ENCODE peak calls at places on chromosomes 1 and 21, in four cellular contexts. X, Q, D and C are unnamed samples.

GRCh38 chr1:7262611-7263010 is 477.4 kb downstream of the CAMTA1 start:
- DNase-seq in X (no peak), D (no peak), Q (no peak), C (no peak)

GRCh38 chr1:228668553-228669400 is 66.5 kb upstream of the RHOU start:
- DNase-seq in X (no peak), D (no peak), Q (no peak), C (no peak)

GRCh38 chr1:64195089-64195410 is 8.4 kb upstream of the UBE2U start:
- DNase-seq in X (no peak), D (no peak), Q (no peak), C (no peak)

GRCh38 chr21:45887788-45888187 is 93.8 kb upstream of the COL6A1 start:
- DNase-seq in X (no peak), D (no peak), Q (peak), C (no peak)

GRCh38 chr1:8370928-8371327 is 53.0 kb downstream of the SLC45A1 start:
- DNase-seq in D (no peak), X (no peak), Q (no peak), C (no peak)

GRCh38 chr1:43835141-43836021 is 98.2 kb upstream of the ARTN start:
- DNase-seq in D (peak), X (no peak), Q (peak), C (no peak)

GRCh38 chr1:8373547-8374270 is 55.8 kb downstream of the SLC45A1 start:
- DNase-seq in X (no peak), Q (no peak), D (no peak), C (no peak)

GRCh38 chr1:41862411-41863221 is 56.1 kb downstream of the HIVEP3 start:
- DNase-seq in D (no peak), Q (no peak), X (no peak), C (no peak)

GRCh38 chr1:182955596-182956588 is 2.9 kb upstream of the SHCBP1L start:
- DNase-seq in D (no peak), X (no peak), Q (no peak), C (no peak)

GRCh38 chr1:206878456-206878855 is 13.0 kb downstream of the IL20 start:
- DNase-seq in Q (no peak), X (no peak), D (peak), C (no peak)

GRCh38 chr1:29541641-29542040 is 305.3 kb downstream of the PTPRU start:
- DNase-seq in D (no peak), X (no peak), Q (no peak), C (no peak)

GRCh38 chr1:21816602-21817302 is 4.7 kb downstream of the LDLRAD2 start:
- DNase-seq in Q (no peak), D (no peak), X (no peak), C (peak)

GRCh38 chr21:42056468-42056867 is 14.6 kb upstream of the UMODL1 start:
- DNase-seq in X (no peak), D (no peak), Q (no peak), C (no peak)

GRCh38 chr1:209549384-209550001 is 34.0 kb upstream of the CAMK1G start:
- DNase-seq in Q (peak), D (peak), X (peak), C (no peak)

GRCh38 chr1:77511440-77511840 is 171.0 kb downstream of the ZZZ3 start:
- DNase-seq in Q (no peak), D (no peak), X (no peak), C (no peak)

GRCh38 chr1:156481527-156481926 is 19.0 kb downstream of the MEF2D start:
- DNase-seq in Q (no peak), D (no peak), X (no peak), C (no peak)

GRCh38 chr1:151164732-151165280 is 896 bp downstream of the LYSMD1 start:
- DNase-seq in X (no peak), D (no peak), Q (no peak), C (peak)

GRCh38 chr1:156151093-156151688 is 2.2 kb upstream of the SEMA4A start:
- DNase-seq in Q (no peak), X (no peak), D (no peak), C (no peak)

GRCh38 chr1:109757936-109758786 is 5.6 kb downstream of the EPS8L3 start:
- DNase-seq in Q (no peak), D (no peak), X (no peak), C (no peak)

GRCh38 chr1:5830771-5831599 is 161.2 kb downstream of the NPHP4 start:
- DNase-seq in Q (peak), X (peak), D (peak), C (no peak)

GRCh38 chr21:14084068-14084501 is 126.7 kb downstream of the LIPI start:
- DNase-seq in D (no peak), X (no peak), Q (no peak), C (no peak)

GRCh38 chr1:3192825-3193224 is 123.8 kb downstream of the PRDM16 start:
- DNase-seq in X (no peak), D (no peak), Q (no peak), C (peak)

GRCh38 chr1:193457676-193458075 is 271.3 kb upstream of the B3GALT2 start:
- DNase-seq in X (no peak), Q (no peak), D (no peak), C (no peak)

GRCh38 chr21:37565530-37566223 is 199.1 kb downstream of the DYRK1A start:
- DNase-seq in D (no peak), X (no peak), Q (no peak), C (peak)

GRCh38 chr1:107748529-107748928 is 216.5 kb downstream of the VAV3 start:
- DNase-seq in Q (peak), D (no peak), X (no peak), C (peak)

GRCh38 chr21:40204956-40205355 is 337.7 kb downstream of the PCP4 start:
- DNase-seq in Q (no peak), D (no peak), X (no peak), C (no peak)

GRCh38 chr1:223771469-223771813 is 59.1 kb downstream of the CAPN2 start:
- DNase-seq in Q (no peak), D (no peak), X (no peak), C (no peak)

GRCh38 chr21:36695283-36695634 is 3.7 kb upstream of the SIM2 start:
- DNase-seq in X (no peak), Q (no peak), D (no peak), C (no peak)

GRCh38 chr1:20008391-20008841 is 29.0 kb upstream of the PLA2G2A start:
- DNase-seq in X (no peak), Q (no peak), D (peak), C (no peak)

GRCh38 chr1:174789399-174789798 is 210.3 kb upstream of the CACYBP start:
- DNase-seq in X (no peak), D (no peak), Q (no peak), C (no peak)

GRCh38 chr1:181113061-181113695 is 24.7 kb downstream of the IER5 start:
- DNase-seq in X (no peak), D (peak), Q (peak), C (peak)

DNA sequence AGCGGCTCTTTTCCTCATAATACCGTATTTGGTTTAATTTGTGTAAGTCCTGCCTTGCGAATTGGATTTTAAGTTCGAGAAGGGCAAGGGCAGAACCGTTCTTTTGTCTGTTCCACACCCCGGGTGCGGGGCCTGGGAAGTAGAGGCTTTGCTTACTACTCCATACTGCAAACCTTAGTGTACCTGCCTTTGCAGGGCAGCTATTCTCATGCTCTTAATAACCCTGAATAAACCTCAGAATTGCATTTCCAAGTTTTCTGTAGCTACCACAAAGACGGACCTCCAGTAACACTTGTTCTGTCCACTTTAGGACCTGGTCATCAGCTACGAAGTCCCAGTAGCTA is 657 bp upstream of the HNRNPU start:
- DNase-seq in X (peak), D (no peak), Q (peak), C (peak)
- TF ChIP-seq FOXJ3 in X (no peak), D (no peak), Q (no peak), C (no peak)

DNA sequence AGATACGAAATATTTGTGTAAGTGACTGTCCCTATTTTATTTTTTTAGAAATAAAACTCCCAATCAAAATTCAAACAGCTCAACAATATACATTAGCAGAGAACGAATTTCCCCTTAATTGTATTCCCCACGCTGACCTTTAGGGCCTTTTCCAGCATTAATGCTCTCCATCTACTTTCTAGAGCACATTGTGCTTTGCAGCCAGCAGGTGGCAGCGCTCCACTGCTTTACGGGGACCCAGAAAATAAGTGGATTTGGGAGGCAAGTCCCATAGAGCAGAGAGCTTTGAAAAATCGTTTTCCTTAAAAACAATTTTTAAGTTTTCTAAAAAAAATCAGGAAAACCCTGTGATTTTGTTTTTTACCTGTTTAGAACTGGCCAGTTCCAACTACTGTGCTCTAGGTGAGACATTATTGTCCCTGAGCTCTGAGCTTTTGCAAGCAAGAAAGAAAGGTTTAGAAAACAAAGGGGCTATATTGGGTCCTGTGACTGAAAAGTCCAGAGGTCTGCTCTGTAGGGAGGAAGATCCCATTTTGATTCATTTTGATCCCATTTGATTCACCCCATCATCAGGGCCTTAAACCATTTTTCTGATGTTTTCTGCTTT is 144.4 kb upstream of the ZNF644 start:
- DNase-seq in X (peak), Q (peak), D (peak), C (peak)
- TF ChIP-seq FOXJ3 in X (no peak), Q (no peak), D (no peak), C (no peak)

DNA sequence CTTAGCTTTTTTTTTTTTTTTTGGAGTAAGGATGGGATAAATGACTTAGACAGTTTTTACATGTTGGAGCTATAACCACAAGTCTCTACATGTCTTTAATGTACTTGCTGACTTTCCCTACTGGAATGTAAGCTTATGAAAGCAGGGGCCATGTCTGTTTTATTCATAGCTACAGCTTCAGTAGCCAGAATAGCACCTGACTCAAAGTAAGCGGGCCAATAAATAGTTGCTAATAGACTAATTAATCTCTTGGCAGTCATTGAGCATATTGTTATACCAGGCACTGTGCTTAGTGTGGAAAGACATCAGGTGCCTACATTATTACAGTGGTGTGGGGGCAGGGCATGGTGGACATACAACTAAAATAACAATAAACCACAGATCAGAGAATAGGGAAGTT is 84.4 kb upstream of the HOOK1 start:
- DNase-seq in X (no peak), Q (no peak), D (no peak), C (no peak)
- TF ChIP-seq FOXJ3 in X (no peak), Q (no peak), D (no peak), C (no peak)

GRCh38 chr1:232096751-232097150 is 470.2 kb downstream of the DISC1 start:
- DNase-seq in D (no peak), X (no peak), Q (no peak), C (no peak)
- TF ChIP-seq FOXJ3 in D (no peak), X (no peak), Q (no peak), C (no peak)

DNA sequence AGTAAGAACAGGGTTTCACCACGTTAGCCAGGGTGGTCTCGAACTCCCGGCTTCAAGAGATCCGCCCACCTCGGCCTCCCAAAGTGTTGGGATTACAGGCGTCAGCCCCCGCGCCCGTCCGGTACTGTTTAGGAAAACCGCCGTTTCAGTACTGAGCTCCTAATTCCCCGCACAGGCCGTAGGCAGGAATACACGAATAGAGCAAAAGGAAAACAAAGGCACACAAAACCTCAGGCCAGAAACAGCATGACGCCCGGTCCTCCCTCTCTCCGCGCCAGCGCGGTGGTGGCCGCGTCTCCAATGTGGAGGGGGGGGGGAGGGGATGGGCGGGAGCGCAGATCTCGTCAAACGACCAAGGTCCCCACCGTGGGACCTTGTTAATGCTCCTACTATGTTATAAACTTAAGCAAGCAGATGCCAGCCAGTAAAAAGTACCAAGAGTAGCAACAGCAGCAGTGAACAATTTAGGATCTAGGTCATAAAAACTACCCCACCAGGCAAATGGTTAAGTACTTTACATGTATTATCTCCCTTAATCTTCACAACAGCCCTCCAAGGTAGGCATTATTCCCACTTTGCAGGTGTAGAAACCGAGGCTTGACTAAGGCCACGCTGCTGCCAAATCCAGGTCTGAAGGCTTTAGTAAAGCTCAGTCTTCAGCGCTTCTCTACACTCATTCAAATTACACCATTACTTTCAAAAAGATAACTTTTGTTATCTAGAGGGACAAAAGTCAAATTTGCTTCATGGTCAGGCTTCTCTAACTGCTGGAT is 722 bp upstream of the ADAR start:
- DNase-seq in X (peak), D (peak), Q (peak), C (peak)
- TF ChIP-seq FOXJ3 in X (no peak), D (no peak), Q (no peak), C (no peak)

DNA sequence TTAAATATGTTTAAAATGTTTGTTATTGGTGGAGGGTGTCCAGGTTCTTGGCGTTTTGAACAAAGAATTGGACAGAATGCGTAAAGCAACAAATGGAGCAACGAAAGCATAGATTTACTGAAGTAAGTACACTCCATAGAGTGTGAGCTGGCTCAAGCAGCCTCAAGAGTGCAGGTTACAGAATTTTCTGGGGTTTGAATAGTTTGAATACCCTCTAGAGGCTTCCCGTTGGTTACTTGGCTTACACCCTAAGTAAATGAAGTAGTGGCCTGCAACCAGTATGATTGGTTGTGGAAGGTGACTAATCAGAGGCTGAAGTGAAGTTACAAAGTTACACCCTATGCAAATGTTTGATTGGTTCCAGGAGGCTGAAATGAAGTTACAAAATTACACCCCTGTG is 10.8 kb downstream of the TCEANC2 start:
- DNase-seq in Q (no peak), D (no peak), X (no peak), C (no peak)
- TF ChIP-seq FOXJ3 in Q (no peak), D (no peak), X (no peak), C (no peak)